ENCODE peak calls at places on chromosomes 3 and 15, in six cellular contexts. A is cardiac muscle cell, P is fibroblast of mammary gland, Z is RWPE2, Q is AG10803, T is neural progenitor cell. I is an unnamed sample.

GRCh38 chr3:170809021-170809974 is 60.7 kb downstream of the RPL22L1 start:
- DNase-seq in A (peak), P (peak), Z (peak), Q (peak), T (peak), I (peak)

GRCh38 chr15:83837946-83838571 is 184.1 kb downstream of the ADAMTSL3 start:
- DNase-seq in A (peak), P (peak), Z (no peak), Q (no peak), T (peak), I (no peak)

GRCh38 chr15:78105541-78106241 is 13.3 kb downstream of the SH2D7 start:
- DNase-seq in A (peak), P (peak), Z (peak), Q (peak), T (no peak), I (no peak)

GRCh38 chr15:75661041-75661778 is 13.5 kb downstream of the SNX33 start:
- DNase-seq in A (peak), P (peak), Z (peak), Q (peak), T (peak), I (peak)

GRCh38 chr3:65963787-65964707 is 74.7 kb downstream of the MAGI1 start:
- DNase-seq in A (peak), P (peak), Z (no peak), Q (peak), T (no peak), I (peak)

GRCh38 chr3:34146596-34146995 is 348.2 kb downstream of the PDCD6IP start:
- DNase-seq in A (no peak), P (no peak), Z (no peak), Q (no peak), T (no peak), I (no peak)

GRCh38 chr3:188673509-188674239 is 498.1 kb upstream of the TPRG1 start:
- DNase-seq in A (peak), P (peak), Z (no peak), Q (peak), T (no peak), I (peak)

GRCh38 chr3:73409405-73409804 is 215.3 kb downstream of the PDZRN3 start:
- DNase-seq in A (no peak), P (peak), Z (no peak), Q (peak), T (no peak), I (peak)

GRCh38 chr3:69330891-69331400 is 54.9 kb downstream of the FRMD4B start:
- DNase-seq in A (peak), P (no peak), Z (no peak), Q (no peak), T (no peak), I (no peak)

GRCh38 chr15:100897201-100897872 is 17.7 kb downstream of the ALDH1A3 start:
- DNase-seq in A (no peak), P (no peak), Z (no peak), Q (no peak), T (no peak), I (no peak)

GRCh38 chr15:62711691-62712454 is 330.7 kb upstream of the TPM1 start:
- DNase-seq in A (no peak), P (peak), Z (no peak), Q (no peak), T (no peak), I (peak)

GRCh38 chr3:182793663-182794454 is 555 bp downstream of the ATP11B start:
- DNase-seq in A (peak), P (peak), Z (no peak), Q (peak), T (peak), I (peak)

GRCh38 chr3:71219744-71220638 is 363.5 kb downstream of the FOXP1 start:
- DNase-seq in A (no peak), P (no peak), Z (no peak), Q (no peak), T (no peak), I (no peak)

GRCh38 chr3:157786618-157787017 is 283.4 kb upstream of the VEPH1 start:
- DNase-seq in A (peak), P (peak), Z (no peak), Q (peak), T (no peak), I (peak)

DNA sequence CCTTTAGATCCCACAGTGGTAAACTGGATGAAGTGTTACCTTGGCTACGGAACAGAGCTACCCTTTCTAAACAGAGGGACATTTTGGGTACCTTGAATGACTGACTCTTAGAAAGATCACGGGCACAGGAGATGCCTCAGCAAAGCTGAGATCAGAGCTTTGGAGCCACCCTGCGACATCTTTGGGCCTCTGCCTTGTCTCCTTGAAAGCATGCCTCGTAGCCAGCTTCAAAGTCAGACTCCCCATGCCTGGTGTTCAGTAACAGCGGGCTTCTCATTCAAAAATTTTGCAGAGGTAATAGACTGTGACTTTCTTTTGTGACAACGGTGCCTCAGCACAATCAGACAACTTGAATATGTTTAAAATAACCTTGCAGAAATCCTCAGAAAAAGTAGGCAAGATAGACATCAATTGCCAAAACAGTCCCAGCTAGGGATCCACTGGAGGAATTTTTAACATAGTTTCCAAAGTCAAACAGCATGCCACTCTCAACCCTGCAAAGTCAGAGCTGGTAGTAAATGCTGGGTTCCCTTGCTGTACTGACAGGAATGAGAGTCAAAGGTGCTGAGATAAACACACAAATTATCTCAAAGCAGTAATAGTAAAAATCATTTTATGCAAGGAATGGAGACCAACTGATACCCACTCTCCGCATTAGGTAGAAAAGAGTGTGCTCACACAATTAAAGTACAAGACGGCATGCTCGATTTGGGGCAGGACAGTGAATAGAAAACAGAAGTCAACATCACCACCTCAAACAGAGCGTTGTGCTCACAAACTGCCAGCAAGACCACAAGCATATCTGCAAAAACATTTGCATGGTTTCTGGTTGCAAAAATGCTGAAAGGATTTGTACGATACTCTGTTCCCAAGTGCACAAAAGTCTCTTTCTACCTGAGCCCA is 82.1 kb downstream of the MYO1E start:
- DNase-seq in A (no peak), P (no peak), Z (no peak), Q (no peak), T (no peak), I (no peak)
- TF ChIP-seq CTCF in A (no peak), P (no peak), Z (no peak), Q (no peak), T (no peak), I (no peak)

GRCh38 chr15:49044761-49045571 is 1.3 kb downstream of the SECISBP2L start:
- DNase-seq in A (peak), P (peak), Z (no peak), Q (peak), T (no peak), I (no peak)
- H3K4me3 ChIP-seq in A (peak), P (peak), Z (peak), Q (peak), T (peak), I (peak)

GRCh38 chr3:85572426-85572825 is 613.6 kb downstream of the CADM2 start:
- DNase-seq in A (peak), P (peak), Z (no peak), Q (no peak), T (no peak), I (no peak)

GRCh38 chr3:85574306-85574705 is 615.5 kb downstream of the CADM2 start:
- DNase-seq in A (no peak), P (no peak), Z (no peak), Q (no peak), T (no peak), I (peak)

GRCh38 chr3:85576801-85577200 is 618.0 kb downstream of the CADM2 start:
- DNase-seq in A (no peak), P (no peak), Z (no peak), Q (no peak), T (no peak), I (no peak)

GRCh38 chr3:85572978-85573377 is 614.2 kb downstream of the CADM2 start:
- DNase-seq in A (no peak), P (no peak), Z (no peak), Q (no peak), T (no peak), I (no peak)

GRCh38 chr3:85576091-85576690 is 617.4 kb downstream of the CADM2 start:
- DNase-seq in A (peak), P (peak), Z (no peak), Q (peak), T (peak), I (peak)
- TF ChIP-seq CTCF in A (peak), P (peak), Z (peak), Q (peak), T (peak), I (peak)

GRCh38 chr3:46954178-46954577 is 22.4 kb downstream of the CCDC12 start:
- DNase-seq in A (no peak), P (no peak), Z (no peak), Q (no peak), T (no peak), I (no peak)
- H3K4me3 ChIP-seq in A (no peak), P (no peak), Z (no peak), Q (no peak), T (no peak), I (no peak)

DNA sequence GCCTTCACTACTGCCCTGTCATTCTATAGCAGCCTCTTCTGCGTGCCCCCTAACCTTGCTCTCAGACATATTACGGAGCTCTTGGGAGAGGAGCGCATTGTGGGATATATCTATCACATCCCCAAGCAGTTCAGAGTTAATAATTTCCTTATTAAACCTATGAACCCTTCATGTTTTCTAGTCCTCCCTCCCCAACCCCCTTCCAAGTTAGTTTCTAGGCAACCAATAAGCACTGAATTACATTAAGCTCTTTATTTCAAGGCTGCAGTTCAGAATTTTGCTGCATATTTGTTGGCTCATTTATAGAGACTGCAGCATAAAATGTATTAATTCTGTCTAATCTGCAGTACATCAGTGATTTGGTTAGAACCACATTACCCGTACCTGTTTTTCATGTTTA is 57.3 kb upstream of the GRM7 start:
- DNase-seq in A (no peak), P (no peak), Z (no peak), Q (no peak), T (no peak), I (no peak)
- TF ChIP-seq CTCF in A (no peak), P (no peak), Z (no peak), Q (no peak), T (no peak), I (no peak)

DNA sequence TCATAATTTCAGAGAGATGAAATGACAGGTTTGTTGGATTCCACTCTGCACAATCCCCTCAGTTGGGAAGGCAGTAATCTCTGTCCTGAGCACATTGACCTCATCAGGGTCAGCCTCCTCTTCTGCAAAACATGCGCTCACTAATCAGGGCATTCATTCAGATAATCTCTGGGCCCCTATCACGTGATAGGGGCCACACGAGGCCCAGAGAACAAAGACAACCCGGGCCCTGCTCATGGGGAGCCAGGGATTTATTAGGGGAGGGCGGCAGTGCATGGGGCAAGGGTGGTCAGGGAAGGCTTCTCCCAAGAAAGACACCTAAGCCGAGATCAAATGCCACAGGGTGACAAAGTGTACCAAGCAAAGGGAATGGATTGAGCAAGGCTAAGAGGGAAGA is 1.1 kb downstream of the TCTA start:
- DNase-seq in A (no peak), P (no peak), Z (no peak), Q (no peak), T (no peak), I (no peak)
- H3K4me3 ChIP-seq in A (no peak), P (peak), Z (peak), Q (peak), T (no peak), I (peak)

GRCh38 chr3:113696658-113697191 is 283 bp upstream of the USF3 start:
- DNase-seq in A (peak), P (peak), Z (peak), Q (peak), T (peak), I (peak)
- TF ChIP-seq CTCF in A (no peak), P (no peak), Z (no peak), Q (peak), T (peak), I (no peak)